ENCODE peak calls at places on chromosomes 2 and 18, in seven cellular contexts. Q is GM23248, E is RWPE2, H is H9, L is A549, F is spleen, B is Panc1. X is an unnamed sample.
A peak's percentile ranks its signal among the peaks of the same experiment; 100 is the strongest.

GRCh38 chr2:195316485-195316884 is 340.5 kb upstream of the SLC39A10 start:
- DNase-seq in Q (no peak), E (no peak), H (no peak), L (no peak), F (no peak), B (no peak), X (no peak)

GRCh38 chr2:177334940-177335543 is 57.5 kb upstream of the AGPS start:
- DNase-seq in Q (peak; percentile 75), E (no peak), H (no peak), L (peak; percentile 52), F (no peak), B (no peak), X (peak; percentile 44)

GRCh38 chr2:159030674-159031380 is 62.4 kb downstream of the TANC1 start:
- DNase-seq in Q (peak; percentile 52), E (no peak), H (peak; percentile 55), L (peak; percentile 47), F (no peak), B (no peak), X (no peak)

GRCh38 chr18:31946305-31947046 is 3.5 kb upstream of the TRAPPC8 start:
- DNase-seq in Q (no peak), E (no peak), H (peak; percentile 58), L (no peak), F (no peak), B (no peak), X (no peak)

GRCh38 chr2:235055891-235056516 is 104.2 kb downstream of the SH3BP4 start:
- DNase-seq in Q (peak; percentile 38), E (no peak), H (peak; percentile 59), L (peak; percentile 69), F (no peak), B (no peak), X (peak; percentile 70)

GRCh38 chr18:23250893-23251656 is 115.8 kb downstream of the CABLES1 start:
- DNase-seq in Q (peak; percentile 53), E (no peak), H (no peak), L (no peak), F (no peak), B (no peak), X (no peak)

GRCh38 chr2:136242100-136242499 is 124.2 kb upstream of the CXCR4 start:
- DNase-seq in Q (no peak), E (no peak), H (no peak), L (no peak), F (no peak), B (no peak), X (no peak)

GRCh38 chr18:42185486-42185885 is 230.5 kb downstream of the PIK3C3 start:
- DNase-seq in Q (no peak), E (no peak), H (no peak), L (no peak), F (no peak), B (no peak), X (no peak)

GRCh38 chr18:43271593-43272432 is 5.5 kb downstream of the SYT4 start:
- DNase-seq in Q (peak; percentile 61), E (no peak), H (no peak), L (peak; percentile 32), F (no peak), B (peak; percentile 32), X (peak; percentile 45)

GRCh38 chr2:167127135-167127534 is 238.9 kb downstream of the XIRP2 start:
- DNase-seq in Q (peak; percentile 44), E (no peak), H (no peak), L (peak; percentile 23), F (no peak), B (no peak), X (no peak)

GRCh38 chr2:85215074-85216050 is 82.2 kb downstream of the TCF7L1 start:
- DNase-seq in Q (peak; percentile 88), E (no peak), H (no peak), L (no peak), F (no peak), B (no peak), X (no peak)

GRCh38 chr2:231640646-231641111 is 48.0 kb downstream of the TEX44 start:
- DNase-seq in Q (peak; percentile 72), E (no peak), H (no peak), L (peak; percentile 82), F (no peak), B (no peak), X (peak; percentile 78)

GRCh38 chr2:217995741-217996141 is 7.1 kb downstream of the TNS1 start:
- DNase-seq in Q (peak; percentile 84), E (no peak), H (no peak), L (no peak), F (peak; percentile 83), B (no peak), X (peak; percentile 43)

GRCh38 chr2:203787954-203788353 is 79.6 kb upstream of the CTLA4 start:
- DNase-seq in Q (peak; percentile 41), E (no peak), H (no peak), L (no peak), F (no peak), B (no peak), X (no peak)

GRCh38 chr2:23596316-23596885 is 211.4 kb downstream of the KLHL29 start:
- DNase-seq in Q (no peak), E (peak; percentile 16), H (no peak), L (no peak), F (no peak), B (no peak), X (no peak)

GRCh38 chr2:125125902-125126301 is 1100.8 kb downstream of the CNTNAP5 start:
- DNase-seq in Q (no peak), E (no peak), H (no peak), L (no peak), F (no peak), B (no peak), X (no peak)
- H3K9me3 ChIP-seq in Q (no peaks in the 10 kb centered on the region), E (no peaks in the 10 kb centered on the region), H (no peaks in the 10 kb centered on the region), L (no peaks in the 10 kb centered on the region), F (no peaks in the 10 kb centered on the region), B (no peaks in the 10 kb centered on the region), X (no peaks in the 10 kb centered on the region)

DNA sequence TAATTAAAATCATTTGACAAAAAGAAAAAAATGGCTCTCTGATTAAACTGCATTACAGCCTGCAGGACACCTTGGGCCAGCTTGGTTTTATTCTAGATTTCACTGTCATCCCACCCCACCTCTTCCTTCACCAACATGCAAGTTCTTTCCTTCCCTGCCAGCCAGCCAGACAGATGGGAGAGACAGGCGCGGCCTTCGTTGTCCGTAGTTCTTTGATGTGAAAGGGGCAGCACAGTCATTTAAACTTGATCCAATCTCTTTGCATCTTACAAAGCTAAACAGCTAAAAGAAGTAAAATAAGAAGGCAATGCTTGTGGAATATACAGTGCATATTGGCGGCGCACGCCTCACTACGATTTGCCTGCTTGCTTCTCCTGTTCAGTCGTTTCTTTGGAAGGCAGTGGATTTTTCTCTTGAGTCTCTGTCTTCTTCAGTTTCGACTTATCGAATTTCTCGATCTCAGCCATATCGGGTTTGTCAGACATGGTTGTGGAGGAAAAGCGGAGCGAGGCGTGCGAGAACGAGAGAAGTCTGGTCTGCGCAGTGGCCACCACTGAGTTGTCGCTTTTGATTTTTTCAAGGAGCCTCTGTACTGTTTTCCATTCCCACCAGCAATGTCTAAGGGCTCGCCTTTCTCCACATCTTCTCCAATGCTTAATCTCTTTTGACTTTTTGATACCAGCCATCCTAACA is 22.4 kb downstream of the COLEC11 start:
- DNase-seq in Q (no peak), E (peak; percentile 15), H (no peak), L (no peak), F (peak; percentile 41), B (no peak), X (no peak)
- H3K9me3 ChIP-seq in Q (no peaks in the 10 kb centered on the region), E (peaks cover 3% of the 10 kb centered on the region), H (no peaks in the 10 kb centered on the region), L (peaks cover 14% of the 10 kb centered on the region), F (peaks cover 10% of the 10 kb centered on the region), B (no peaks in the 10 kb centered on the region), X (no peaks in the 10 kb centered on the region)

DNA sequence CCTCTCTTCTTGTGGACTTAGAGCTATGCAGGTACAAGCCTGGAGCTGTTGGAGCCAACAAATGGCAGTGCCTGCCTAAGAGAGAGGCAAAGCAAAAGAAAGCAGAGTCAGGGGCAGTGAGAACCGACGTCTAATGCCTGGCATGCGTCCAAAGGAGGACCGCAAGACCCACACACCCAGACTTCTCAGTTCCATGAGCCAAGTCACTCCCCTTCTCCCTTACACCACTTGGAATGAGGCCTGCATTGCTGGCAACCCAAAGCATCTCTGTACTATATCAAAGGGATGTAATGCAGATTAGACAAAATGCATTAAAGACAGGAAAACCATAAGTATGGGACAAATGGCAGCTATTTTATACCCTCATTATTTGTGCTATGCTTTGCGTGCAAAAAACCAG is 49.9 kb upstream of the RNU4ATAC start:
- DNase-seq in Q (peak; percentile 78), E (peak; percentile 70), H (no peak), L (no peak), F (no peak), B (no peak), X (no peak)
- H3K9me3 ChIP-seq in Q (no peaks in the 10 kb centered on the region), E (no peaks in the 10 kb centered on the region), H (no peaks in the 10 kb centered on the region), L (no peaks in the 10 kb centered on the region), F (no peaks in the 10 kb centered on the region), B (no peaks in the 10 kb centered on the region), X (no peaks in the 10 kb centered on the region)

DNA sequence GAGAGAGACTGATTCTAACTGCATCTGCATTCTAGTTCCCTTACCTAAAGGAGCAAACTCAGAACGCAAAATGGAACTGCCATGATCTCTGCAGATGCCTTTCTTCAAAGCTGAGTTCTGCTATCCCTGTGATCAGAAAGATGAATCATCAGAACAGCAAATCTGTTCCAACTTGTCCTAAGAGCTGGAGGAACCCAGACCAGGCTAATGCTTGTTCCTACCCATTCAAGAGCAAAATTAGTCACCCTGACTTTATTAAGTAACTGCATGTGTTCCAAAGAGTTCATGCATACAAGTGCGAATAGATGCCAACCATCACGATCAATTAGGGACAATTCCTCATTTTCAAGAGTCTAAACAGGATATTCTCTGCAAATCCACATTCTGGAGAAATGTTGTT is 46.5 kb downstream of the MBP start:
- DNase-seq in Q (peak; percentile 92), E (no peak), H (no peak), L (no peak), F (no peak), B (no peak), X (no peak)
- H3K9me3 ChIP-seq in Q (no peaks in the 10 kb centered on the region), E (no peaks in the 10 kb centered on the region), H (no peaks in the 10 kb centered on the region), L (no peaks in the 10 kb centered on the region), F (no peaks in the 10 kb centered on the region), B (no peaks in the 10 kb centered on the region), X (no peaks in the 10 kb centered on the region)

GRCh38 chr2:95044598-95044997 is 19.1 kb downstream of the MAL start:
- DNase-seq in Q (no peak), E (no peak), H (no peak), L (no peak), F (peak; percentile 41), B (no peak), X (no peak)
- H3K9me3 ChIP-seq in Q (no peaks in the 10 kb centered on the region), E (no peaks in the 10 kb centered on the region), H (no peaks in the 10 kb centered on the region), L (no peaks in the 10 kb centered on the region), F (no peaks in the 10 kb centered on the region), B (no peaks in the 10 kb centered on the region), X (no peaks in the 10 kb centered on the region)

X was measured in mucosa of descending colon.